ENCODE peak calls at places on chromosomes 12 and 14, in five cellular contexts. R is kidney, O is mesendoderm, Q is testis, T is GM23338. V is an unnamed sample.

GRCh38 chr14:35742032-35742371 is 67.1 kb downstream of the RALGAPA1 start:
- DNase-seq in Q (no peak), R (no peak), T (no peak), O (no peak), V (no peak)

GRCh38 chr14:65833256-65833880 is 420.8 kb downstream of the FUT8 start:
- DNase-seq in T (no peak), O (no peak), Q (peak; percentile 30), R (no peak), V (no peak)

GRCh38 chr14:98173291-98173690 is 1098.7 kb downstream of the BCL11B start:
- DNase-seq in R (no peak), Q (no peak), T (no peak), O (peak; percentile 17), V (peak; percentile 31)

GRCh38 chr14:62819931-62820330 is 225.3 kb downstream of the KCNH5 start:
- DNase-seq in R (no peak), T (no peak), Q (no peak), O (peak; percentile 3), V (no peak)

GRCh38 chr12:11656550-11656949 is 7.1 kb downstream of the ETV6 start:
- DNase-seq in O (no peak), T (no peak), R (no peak), Q (no peak), V (no peak)

GRCh38 chr14:104314251-104314941 is 176.0 kb downstream of the KIF26A start:
- DNase-seq in Q (no peak), T (no peak), R (no peak), O (no peak), V (peak; percentile 35)

GRCh38 chr14:91374897-91375747 is 42.5 kb downstream of the CCDC88C start:
- DNase-seq in Q (no peak), R (no peak), T (peak; percentile 74), O (no peak), V (peak; percentile 75)

GRCh38 chr12:65879878-65880277 is 55.6 kb downstream of the HMGA2 start:
- DNase-seq in Q (no peak), T (no peak), R (no peak), O (no peak), V (no peak)

GRCh38 chr12:112168561-112168971 is 43.2 kb downstream of the TRAFD1 start:
- DNase-seq in T (no peak), Q (no peak), O (no peak), R (no peak), V (peak; percentile 40)

GRCh38 chr12:124466200-124467128 is 100.9 kb downstream of the NCOR2 start:
- DNase-seq in O (no peak), R (peak; percentile 91), T (no peak), Q (no peak), V (no peak)

GRCh38 chr14:54570651-54571415 is 3.9 kb downstream of the SAMD4A start:
- DNase-seq in O (no peak), R (no peak), T (no peak), Q (no peak), V (no peak)

GRCh38 chr12:26492406-26492805 is 297.0 kb downstream of the SSPN start:
- DNase-seq in O (no peak), Q (no peak), R (no peak), T (no peak), V (no peak)

GRCh38 chr12:32895688-32896437 is 714 bp downstream of the PKP2 start:
- DNase-seq in T (peak; percentile 60), Q (peak; percentile 41), R (peak; percentile 69), O (no peak), V (peak; percentile 59)

GRCh38 chr12:15130521-15130920 is 90.7 kb downstream of the RERG start:
- DNase-seq in R (no peak), Q (no peak), O (no peak), T (no peak), V (no peak)

GRCh38 chr12:112103758-112104504 is 4.7 kb downstream of the NAA25 start:
- DNase-seq in O (peak; percentile 28), R (no peak), Q (no peak), T (no peak), V (no peak)

GRCh38 chr14:82757775-82758174 is 1224.1 kb upstream of the SEL1L start:
- DNase-seq in Q (no peak), O (no peak), T (no peak), R (no peak), V (no peak)

GRCh38 chr12:22124987-22125386 is 79.0 kb downstream of the CMAS start:
- DNase-seq in R (no peak), O (no peak), T (no peak), Q (no peak), V (no peak)

GRCh38 chr12:102879144-102879763 is 37.8 kb downstream of the PAH start:
- DNase-seq in O (peak; percentile 89), T (peak; percentile 90), R (no peak), Q (peak; percentile 80), V (peak; percentile 69)

GRCh38 chr14:104516906-104517305 is 62.7 kb upstream of the C14orf180 start:
- DNase-seq in Q (peak; percentile 4), O (no peak), T (no peak), R (no peak), V (peak; percentile 10)

GRCh38 chr14:33859306-33859705 is 91.6 kb downstream of the EGLN3 start:
- DNase-seq in Q (no peak), T (no peak), O (no peak), R (no peak), V (no peak)

GRCh38 chr12:55715833-55716581 is at the start of gene BLOC1S1:
- DNase-seq in T (peak; percentile 96), O (peak; percentile 97), R (peak; percentile 97), Q (peak; percentile 95), V (peak; percentile 98)

GRCh38 chr14:57889245-57889644 is 23.4 kb upstream of the SLC35F4 start:
- DNase-seq in T (no peak), O (no peak), Q (peak; percentile 61), R (peak; percentile 73), V (no peak)

GRCh38 chr14:53615254-53615653 is 341.4 kb downstream of the BMP4 start:
- DNase-seq in R (no peak), O (no peak), Q (no peak), T (no peak), V (no peak)

GRCh38 chr14:61992139-61992538 is 229.9 kb downstream of the SNAPC1 start:
- DNase-seq in T (no peak), Q (no peak), R (no peak), O (no peak), V (no peak)

GRCh38 chr14:23543403-23543802 is 8.2 kb downstream of the ZFHX2 start:
- DNase-seq in R (no peak), O (no peak), T (no peak), Q (no peak), V (no peak)

GRCh38 chr14:23547924-23548323 is 3.6 kb downstream of the ZFHX2 start:
- DNase-seq in T (no peak), Q (no peak), R (no peak), O (peak; percentile 18), V (no peak)

GRCh38 chr14:23544511-23545447 is 6.8 kb downstream of the ZFHX2 start:
- DNase-seq in Q (no peak), T (peak; percentile 94), R (peak; percentile 90), O (peak; percentile 80), V (peak; percentile 60)

GRCh38 chr14:23546450-23547035 is 5.0 kb downstream of the ZFHX2 start:
- DNase-seq in O (no peak), T (no peak), Q (no peak), R (no peak), V (no peak)

GRCh38 chr14:23545740-23546411 is 5.7 kb downstream of the ZFHX2 start:
- DNase-seq in O (no peak), Q (no peak), R (peak; percentile 43), T (no peak), V (no peak)
- H3K36me3 ChIP-seq in O (no peaks in the 10 kb centered on the region), Q (no peaks in the 10 kb centered on the region), R (no peaks in the 10 kb centered on the region), T (no peaks in the 10 kb centered on the region), V (peaks cover 7% of the 10 kb centered on the region)

GRCh38 chr12:132635076-132635955 is 16.7 kb downstream of the P2RX2 start:
- DNase-seq in Q (no peak), R (peak; percentile 63), T (no peak), O (no peak), V (peak; percentile 32)
- H3K36me3 ChIP-seq in Q (no peaks in the 10 kb centered on the region), R (peaks cover 16% of the 10 kb centered on the region), T (peaks cover 47% of the 10 kb centered on the region), O (peaks cover 52% of the 10 kb centered on the region), V (peaks cover 59% of the 10 kb centered on the region)

GRCh38 chr14:95901014-95901413 is 24.4 kb downstream of the TUNAR start:
- DNase-seq in Q (no peak), O (no peak), T (no peak), R (no peak), V (no peak)
- H3K36me3 ChIP-seq in Q (no peaks in the 10 kb centered on the region), O (no peaks in the 10 kb centered on the region), T (no peaks in the 10 kb centered on the region), R (no peaks in the 10 kb centered on the region), V (no peaks in the 10 kb centered on the region)

GRCh38 chr12:64413884-64414283 is 9.7 kb downstream of the XPOT start:
- DNase-seq in Q (no peak), O (no peak), T (no peak), R (no peak), V (no peak)

GRCh38 chr12:64411427-64411826 is 7.2 kb downstream of the XPOT start:
- DNase-seq in R (no peak), Q (no peak), T (no peak), O (no peak), V (no peak)

GRCh38 chr12:64418209-64418608 is 14.0 kb downstream of the XPOT start:
- DNase-seq in Q (no peak), R (no peak), T (no peak), O (no peak), V (no peak)

GRCh38 chr12:64407342-64408223 is 3.4 kb downstream of the XPOT start:
- DNase-seq in O (peak; percentile 4), T (no peak), R (no peak), Q (no peak), V (no peak)

DNA sequence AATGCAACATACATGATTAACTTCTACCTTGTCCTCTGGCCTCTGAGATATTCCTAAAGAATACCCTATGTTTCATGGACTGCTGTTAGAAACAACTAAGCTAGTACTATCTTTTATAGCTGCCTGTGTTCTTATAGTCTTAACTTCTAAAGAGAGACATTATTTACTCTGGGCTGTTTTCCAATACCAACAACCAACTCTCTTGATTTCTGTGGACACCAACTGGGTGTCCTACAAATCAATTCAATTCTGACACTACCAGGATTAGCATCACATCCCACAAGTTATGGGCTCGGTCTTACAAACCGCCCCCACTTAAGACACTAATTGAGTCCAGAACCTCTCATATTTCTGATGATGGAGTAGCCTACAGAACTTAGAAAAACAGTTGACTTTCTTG is 8.3 kb downstream of the XPOT start:
- DNase-seq in O (no peak), R (no peak), Q (no peak), T (no peak), V (no peak)
- H3K36me3 ChIP-seq in O (peaks cover 1% of the 10 kb centered on the region), R (peaks cover 23% of the 10 kb centered on the region), Q (no peaks in the 10 kb centered on the region), T (peaks cover 70% of the 10 kb centered on the region), V (peaks cover 42% of the 10 kb centered on the region)

V was measured in H7.